ENCODE peak calls at places on chromosomes 6 and 20, in four cellular contexts. D, V, O and K are unnamed samples.

GRCh38 chr20:1474817-1475603 is 8.4 kb upstream of the NSFL1C start:
- DNase-seq in D (no peak), V (peak; percentile 39), O (no peak), K (no peak)

GRCh38 chr6:56906752-56907151 is 48.2 kb upstream of the BEND6 start:
- DNase-seq in D (no peak), V (no peak), O (no peak), K (no peak)

GRCh38 chr20:33160681-33161080 is 7.3 kb upstream of the BPIFA2 start:
- DNase-seq in D (no peak), V (no peak), O (no peak), K (no peak)

GRCh38 chr20:19662638-19662995 is 95.4 kb upstream of the RIN2 start:
- DNase-seq in O (no peak), D (no peak), V (no peak), K (no peak)

GRCh38 chr6:25017932-25018581 is 82.3 kb upstream of the RIPOR2 start:
- DNase-seq in O (peak; percentile 66), V (peak; percentile 83), D (peak; percentile 75), K (peak; percentile 46)

GRCh38 chr20:2402271-2402980 is 21.7 kb downstream of the TGM6 start:
- DNase-seq in O (peak; percentile 40), V (no peak), D (peak; percentile 9), K (peak; percentile 37)

GRCh38 chr6:11853678-11854417 is 75.2 kb upstream of the ADTRP start:
- DNase-seq in D (no peak), V (no peak), O (no peak), K (no peak)

GRCh38 chr6:150534514-150534913 is 65.2 kb upstream of the PLEKHG1 start:
- DNase-seq in O (no peak), D (no peak), V (no peak), K (no peak)

GRCh38 chr20:36308986-36309385 is 2.8 kb downstream of the DLGAP4 start:
- DNase-seq in O (no peak), V (no peak), D (no peak), K (no peak)

GRCh38 chr6:159220093-159220492 is 50.9 kb downstream of the FNDC1 start:
- DNase-seq in D (no peak), V (no peak), O (no peak), K (no peak)

GRCh38 chr6:147278891-147279290 is 74.7 kb downstream of the STXBP5 start:
- DNase-seq in D (no peak), O (no peak), V (no peak), K (no peak)

GRCh38 chr20:44909872-44910689 is at the start of gene PABPC1L:
- DNase-seq in O (no peak), D (peak; percentile 75), V (peak; percentile 89), K (peak; percentile 73)

GRCh38 chr20:19903168-19903676 is 113.9 kb upstream of the NAA20 start:
- DNase-seq in O (peak; percentile 51), D (no peak), V (peak; percentile 75), K (peak; percentile 53)

GRCh38 chr6:45743028-45743615 is 272.5 kb downstream of the CLIC5 start:
- DNase-seq in O (no peak), V (no peak), D (no peak), K (no peak)

GRCh38 chr6:74731921-74732320 is 473.9 kb downstream of the COL12A1 start:
- DNase-seq in O (peak; percentile 3), V (no peak), D (no peak), K (peak; percentile 36)

GRCh38 chr6:13695217-13695616 is 16.4 kb downstream of the RANBP9 start:
- DNase-seq in D (no peak), O (no peak), V (peak; percentile 33), K (no peak)

GRCh38 chr6:170132011-170132521 is 158.8 kb downstream of the DLL1 start:
- DNase-seq in O (no peak), V (no peak), D (peak; percentile 43), K (no peak)

GRCh38 chr20:59645761-59646171 is 41.4 kb downstream of the PHACTR3 start:
- DNase-seq in V (no peak), O (no peak), D (no peak), K (no peak)
- H3K9me3 ChIP-seq in V (no peaks in the 10 kb centered on the region), O (no peaks in the 10 kb centered on the region), D (no peaks in the 10 kb centered on the region), K (no peaks in the 10 kb centered on the region)

GRCh38 chr6:35804996-35805736 is at the start of gene LHFPL5:
- DNase-seq in O (peak; percentile 35), V (peak; percentile 41), D (no peak), K (peak; percentile 71)
- H3K4me3 ChIP-seq in O (peak within 1 kb of the TSS; percentile 16), V (no peak within 1 kb of the TSS), D (no peak within 1 kb of the TSS), K (no peak within 1 kb of the TSS)

GRCh38 chr6:143692696-143693095 is 14.9 kb downstream of the PHACTR2 start:
- DNase-seq in O (no peak), D (no peak), V (no peak), K (no peak)
- H3K4me1 ChIP-seq in O (peaks cover 39% of the 10 kb centered on the region), D (peaks cover 70% of the 10 kb centered on the region), V (no peaks in the 10 kb centered on the region), K (no peaks in the 10 kb centered on the region)

DNA sequence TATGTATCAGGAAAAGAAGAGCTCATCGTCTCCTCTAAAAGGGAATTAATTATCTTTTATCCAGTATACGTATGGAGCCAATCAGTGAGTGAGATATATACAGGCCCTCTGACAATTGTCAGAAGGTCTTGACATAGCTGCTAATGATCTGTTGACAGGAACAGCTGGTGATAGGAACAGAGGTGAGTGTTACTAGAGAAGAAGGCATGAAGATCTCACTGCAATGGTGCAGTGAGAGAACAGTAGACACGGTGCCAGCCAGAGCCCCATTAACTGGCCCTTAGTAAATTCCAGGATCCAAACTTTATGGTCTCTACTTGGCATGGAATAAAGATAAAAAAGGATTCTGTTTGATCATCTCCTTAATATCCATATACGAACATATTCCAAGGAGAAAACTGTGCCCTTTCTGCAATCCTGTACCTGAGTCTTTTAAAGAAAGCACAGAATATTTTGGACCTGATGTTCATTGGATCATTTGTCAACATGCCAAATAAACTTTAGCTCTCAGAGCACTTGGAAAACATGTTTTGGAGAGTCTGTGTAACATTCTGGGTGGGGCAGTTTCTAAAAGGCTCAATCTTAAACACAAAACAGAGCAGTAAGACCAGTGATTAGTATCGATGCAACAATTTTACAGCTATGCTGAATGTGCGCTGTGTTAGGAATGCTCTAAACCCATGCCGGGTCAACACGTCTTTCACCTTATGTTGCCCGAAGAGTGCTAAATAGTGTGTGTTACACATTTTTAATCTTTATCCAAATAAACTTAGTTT is 135.8 kb upstream of the CITED2 start:
- DNase-seq in D (no peak), V (no peak), O (no peak), K (no peak)
- H3K9me3 ChIP-seq in D (no peaks in the 10 kb centered on the region), V (no peaks in the 10 kb centered on the region), O (no peaks in the 10 kb centered on the region), K (no peaks in the 10 kb centered on the region)

DNA sequence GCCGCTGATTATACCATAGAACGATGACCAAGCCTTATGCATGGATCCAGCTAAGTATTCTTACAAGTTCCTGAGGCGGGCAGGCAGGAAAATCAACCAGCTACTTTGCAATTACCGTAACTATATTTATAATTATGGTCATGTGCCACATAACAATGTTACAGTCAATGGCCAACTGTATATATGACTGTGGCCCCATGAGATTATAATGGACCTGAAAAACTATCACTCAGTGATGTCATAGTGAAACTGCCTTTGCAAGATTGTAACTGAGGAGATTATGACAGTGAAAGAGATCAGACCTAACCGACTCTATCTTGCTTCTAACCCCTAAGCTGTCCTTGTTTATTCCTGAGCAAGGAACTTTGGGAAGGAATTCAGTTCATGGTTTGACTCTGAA is 33.0 kb upstream of the FAM135A start:
- DNase-seq in D (no peak), O (no peak), V (no peak), K (no peak)
- H3K4me3 ChIP-seq in D (no peak overlapping the region), O (no peak overlapping the region), V (no peak overlapping the region), K (no peak overlapping the region)